ENCODE peak calls at places on chromosomes 2 and 18, in four cellular contexts. One of them, this sample, is unnamed.

GRCh38 chr18:63004466-63005089 is 289.2 kb downstream of the PHLPP1 start:
- DNase-seq in endodermal cell: no peak
- DNase-seq in WERI-Rb-1: no peak
- DNase-seq in fibroblast of mammary gland: no peak
- DNase-seq in this sample: no peak

GRCh38 chr18:56128153-56128791 is 510.1 kb downstream of the TXNL1 start:
- DNase-seq in endodermal cell: no peak
- DNase-seq in WERI-Rb-1: no peak
- DNase-seq in fibroblast of mammary gland: no peak
- DNase-seq in this sample: no peak

GRCh38 chr2:218991674-218992168 is 1.5 kb downstream of the CRYBA2 start:
- DNase-seq in endodermal cell: peak
- DNase-seq in WERI-Rb-1: no peak
- DNase-seq in fibroblast of mammary gland: peak
- DNase-seq in this sample: peak

GRCh38 chr2:130846686-130847375 is 10.1 kb downstream of the ARHGEF4 start:
- DNase-seq in endodermal cell: no peak
- DNase-seq in WERI-Rb-1: no peak
- DNase-seq in fibroblast of mammary gland: no peak
- DNase-seq in this sample: no peak

GRCh38 chr2:100821255-100821912 is 1.4 kb downstream of the NPAS2 start:
- DNase-seq in endodermal cell: no peak
- DNase-seq in WERI-Rb-1: no peak
- DNase-seq in fibroblast of mammary gland: no peak
- DNase-seq in this sample: no peak

GRCh38 chr2:120722211-120722602 is 13.5 kb upstream of the GLI2 start:
- DNase-seq in endodermal cell: peak
- DNase-seq in WERI-Rb-1: no peak
- DNase-seq in fibroblast of mammary gland: no peak
- DNase-seq in this sample: no peak

GRCh38 chr18:69948919-69949537 is 1.4 kb upstream of the CD226 start:
- DNase-seq in endodermal cell: peak
- DNase-seq in WERI-Rb-1: no peak
- DNase-seq in fibroblast of mammary gland: peak
- DNase-seq in this sample: no peak

GRCh38 chr2:229601936-229602335 is 112.4 kb downstream of the DNER start:
- DNase-seq in endodermal cell: no peak
- DNase-seq in WERI-Rb-1: no peak
- DNase-seq in fibroblast of mammary gland: peak
- DNase-seq in this sample: no peak

GRCh38 chr2:217960351-217960750 is 42.4 kb downstream of the TNS1 start:
- DNase-seq in endodermal cell: no peak
- DNase-seq in WERI-Rb-1: no peak
- DNase-seq in fibroblast of mammary gland: no peak
- DNase-seq in this sample: no peak

DNA sequence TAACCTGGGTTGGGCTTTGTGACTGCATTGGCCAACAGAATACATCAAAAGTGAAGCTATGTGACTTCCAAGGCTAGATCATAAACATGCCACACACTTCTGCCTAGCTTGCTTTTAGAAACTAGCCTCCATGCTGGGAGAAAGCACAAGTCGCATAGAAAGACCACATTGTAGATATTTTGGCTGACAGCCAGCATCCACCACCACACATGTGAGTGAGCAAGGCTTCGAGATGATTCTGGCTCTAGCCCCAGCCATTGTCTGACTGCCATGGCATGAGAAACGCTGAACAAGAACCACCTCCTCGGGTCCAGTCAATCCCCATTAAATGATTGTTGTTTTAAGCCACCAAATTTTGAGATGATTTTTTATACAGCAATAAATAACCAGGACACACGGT is 66.8 kb upstream of the STPG4 start:
- DNase-seq in endodermal cell: no peak
- DNase-seq in WERI-Rb-1: no peak
- DNase-seq in fibroblast of mammary gland: peak
- DNase-seq in this sample: no peak
- TF ChIP-seq CTCF in endodermal cell: no peak
- TF ChIP-seq CTCF in WERI-Rb-1: no peak
- TF ChIP-seq CTCF in fibroblast of mammary gland: no peak
- TF ChIP-seq CTCF in this sample: no peak

DNA sequence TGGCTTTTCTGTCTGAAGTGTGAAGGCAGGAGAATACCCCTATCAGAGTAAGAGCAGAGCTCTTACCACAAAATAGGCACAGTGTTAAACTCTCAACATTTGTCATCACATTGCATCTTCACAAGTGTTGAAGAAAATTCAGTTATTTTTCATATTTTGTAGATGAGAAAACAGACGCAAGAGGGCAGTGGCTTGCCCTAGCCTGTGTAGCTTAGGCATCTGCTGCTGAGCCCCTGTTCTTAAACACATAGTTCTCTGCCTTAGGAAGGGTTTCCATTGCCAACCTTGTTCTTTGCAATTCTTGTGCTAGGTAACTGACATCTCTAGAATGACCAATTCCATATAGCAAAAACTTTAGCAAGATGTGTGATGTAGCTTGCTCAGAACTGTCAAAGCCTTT is 112.7 kb upstream of the RMDN2 start:
- DNase-seq in endodermal cell: no peak
- DNase-seq in WERI-Rb-1: no peak
- DNase-seq in fibroblast of mammary gland: peak
- DNase-seq in this sample: no peak
- TF ChIP-seq CTCF in endodermal cell: no peak
- TF ChIP-seq CTCF in WERI-Rb-1: no peak
- TF ChIP-seq CTCF in fibroblast of mammary gland: peak
- TF ChIP-seq CTCF in this sample: no peak

GRCh38 chr2:54024576-54024975 is 53.8 kb upstream of the PSME4 start:
- DNase-seq in endodermal cell: no peak
- DNase-seq in WERI-Rb-1: no peak
- DNase-seq in fibroblast of mammary gland: no peak
- DNase-seq in this sample: no peak
- TF ChIP-seq CTCF in endodermal cell: no peak
- TF ChIP-seq CTCF in WERI-Rb-1: no peak
- TF ChIP-seq CTCF in fibroblast of mammary gland: no peak
- TF ChIP-seq CTCF in this sample: no peak

GRCh38 chr2:26560892-26561291 is 80.3 kb downstream of the CIB4 start:
- DNase-seq in endodermal cell: peak
- DNase-seq in WERI-Rb-1: no peak
- DNase-seq in fibroblast of mammary gland: no peak
- DNase-seq in this sample: no peak

GRCh38 chr2:26561376-26561775 is 79.8 kb downstream of the CIB4 start:
- DNase-seq in endodermal cell: peak
- DNase-seq in WERI-Rb-1: no peak
- DNase-seq in fibroblast of mammary gland: no peak
- DNase-seq in this sample: no peak

GRCh38 chr2:26562811-26563645 is 78.1 kb downstream of the CIB4 start:
- DNase-seq in endodermal cell: peak
- DNase-seq in WERI-Rb-1: no peak
- DNase-seq in fibroblast of mammary gland: peak
- DNase-seq in this sample: no peak

GRCh38 chr2:26563686-26564085 is 77.5 kb downstream of the CIB4 start:
- DNase-seq in endodermal cell: no peak
- DNase-seq in WERI-Rb-1: no peak
- DNase-seq in fibroblast of mammary gland: no peak
- DNase-seq in this sample: no peak

GRCh38 chr2:26561918-26562810 is 79.0 kb downstream of the CIB4 start:
- DNase-seq in endodermal cell: peak
- DNase-seq in WERI-Rb-1: no peak
- DNase-seq in fibroblast of mammary gland: peak
- DNase-seq in this sample: no peak
- TF ChIP-seq CTCF in endodermal cell: peak
- TF ChIP-seq CTCF in WERI-Rb-1: no peak
- TF ChIP-seq CTCF in fibroblast of mammary gland: no peak
- TF ChIP-seq CTCF in this sample: no peak